ENCODE peak calls at places on chromosome 10, in eight cellular contexts. W is neural progenitor cell; U is left lung; L is mucosa of descending colon; E is CD4-positive, CD25-positive, alpha-beta regulatory T cell; S is psoas muscle; M is stomach; G is lower lobe of right lung. R is an unnamed sample. For H3K9me3, the result is how much of the 10 kb centered on the place peaks cover.

GRCh38 chr10:45376364-45376801 is 2.4 kb downstream of the ALOX5 start:
- DNase-seq in W (no peak), U (no peak), L (no peak), E (no peak), S (no peak), M (no peak), G (no peak), R (no peak)

GRCh38 chr10:59670269-59670668 is 39.4 kb downstream of the SLC16A9 start:
- DNase-seq in W (no peak), U (no peak), L (no peak), E (no peak), S (no peak), M (no peak), G (no peak), R (no peak)

GRCh38 chr10:44878704-44879530 is 32.2 kb upstream of the TMEM72 start:
- DNase-seq in W (peak), U (peak), L (peak), E (peak), S (peak), M (peak), G (peak), R (peak)

GRCh38 chr10:77541247-77541646 is 96.4 kb downstream of the KCNMA1 start:
- DNase-seq in W (no peak), U (no peak), L (no peak), E (no peak), S (no peak), M (no peak), G (no peak), R (no peak)

GRCh38 chr10:9010931-9011670 is 956.6 kb downstream of the GATA3 start:
- DNase-seq in W (no peak), U (no peak), L (no peak), E (no peak), S (no peak), M (no peak), G (no peak), R (no peak)

GRCh38 chr10:72783290-72783689 is 91.3 kb downstream of the MCU start:
- DNase-seq in W (no peak), U (no peak), L (no peak), E (no peak), S (no peak), M (no peak), G (no peak), R (no peak)

GRCh38 chr10:132070724-132071123 is 5.0 kb downstream of the JAKMIP3 start:
- DNase-seq in W (no peak), U (no peak), L (no peak), E (no peak), S (no peak), M (no peak), G (no peak), R (no peak)

GRCh38 chr10:52187521-52188258 is 126.4 kb upstream of the DKK1 start:
- DNase-seq in W (no peak), U (no peak), L (no peak), E (no peak), S (no peak), M (no peak), G (no peak), R (no peak)

GRCh38 chr10:101014966-101015581 is 15.5 kb downstream of the LZTS2 start:
- DNase-seq in W (no peak), U (no peak), L (no peak), E (no peak), S (no peak), M (no peak), G (no peak), R (no peak)

GRCh38 chr10:77297370-77297692 is 340.3 kb downstream of the KCNMA1 start:
- DNase-seq in W (no peak), U (no peak), L (no peak), E (no peak), S (no peak), M (no peak), G (no peak), R (no peak)

GRCh38 chr10:72630144-72630543 is 4.3 kb upstream of the MICU1 start:
- DNase-seq in W (no peak), U (no peak), L (no peak), E (no peak), S (no peak), M (no peak), G (no peak), R (no peak)

GRCh38 chr10:82572686-82573226 is 697.8 kb downstream of the NRG3 start:
- DNase-seq in W (peak), U (no peak), L (no peak), E (no peak), S (no peak), M (no peak), G (no peak), R (no peak)

GRCh38 chr10:48575901-48576300 is 29.0 kb downstream of the ARHGAP22 start:
- DNase-seq in W (no peak), U (no peak), L (no peak), E (no peak), S (no peak), M (no peak), G (no peak), R (no peak)

GRCh38 chr10:51765284-51765971 is 66.0 kb upstream of the CSTF2T start:
- DNase-seq in W (no peak), U (no peak), L (no peak), E (no peak), S (no peak), M (no peak), G (no peak), R (no peak)

GRCh38 chr10:43235070-43235900 is 31.6 kb downstream of the RASGEF1A start:
- DNase-seq in W (no peak), U (peak), L (peak), E (no peak), S (peak), M (no peak), G (peak), R (peak)

GRCh38 chr10:48255722-48256121 is 18.8 kb downstream of the FRMPD2 start:
- DNase-seq in W (no peak), U (no peak), L (no peak), E (no peak), S (no peak), M (no peak), G (no peak), R (no peak)

GRCh38 chr10:47376522-47377220 is 7.4 kb downstream of the ZNF488 start:
- DNase-seq in W (no peak), U (no peak), L (no peak), E (no peak), S (no peak), M (peak), G (no peak), R (no peak)

GRCh38 chr10:89392974-89393373 is 551 bp downstream of the IFIT1 start:
- DNase-seq in W (no peak), U (no peak), L (no peak), E (no peak), S (no peak), M (no peak), G (no peak), R (no peak)

GRCh38 chr10:17029581-17030271 is 99.9 kb downstream of the CUBN start:
- DNase-seq in W (peak), U (peak), L (no peak), E (peak), S (peak), M (peak), G (peak), R (peak)

GRCh38 chr10:60930237-60930636 is 13.7 kb downstream of the RHOBTB1 start:
- DNase-seq in W (no peak), U (no peak), L (no peak), E (no peak), S (no peak), M (no peak), G (no peak), R (no peak)

GRCh38 chr10:80171248-80171660 is 34.1 kb downstream of the ANXA11 start:
- DNase-seq in W (no peak), U (peak), L (peak), E (no peak), S (no peak), M (peak), G (peak), R (no peak)

GRCh38 chr10:13758302-13758701 is 171.5 kb downstream of the PRPF18 start:
- DNase-seq in W (peak), U (no peak), L (no peak), E (no peak), S (no peak), M (no peak), G (no peak), R (no peak)

GRCh38 chr10:92490387-92490786 is 83.5 kb downstream of the IDE start:
- DNase-seq in W (no peak), U (no peak), L (no peak), E (no peak), S (no peak), M (no peak), G (no peak), R (no peak)

GRCh38 chr10:13512564-13512963 is 16.2 kb downstream of the BEND7 start:
- DNase-seq in W (no peak), U (no peak), L (no peak), E (no peak), S (no peak), M (no peak), G (no peak), R (no peak)

DNA sequence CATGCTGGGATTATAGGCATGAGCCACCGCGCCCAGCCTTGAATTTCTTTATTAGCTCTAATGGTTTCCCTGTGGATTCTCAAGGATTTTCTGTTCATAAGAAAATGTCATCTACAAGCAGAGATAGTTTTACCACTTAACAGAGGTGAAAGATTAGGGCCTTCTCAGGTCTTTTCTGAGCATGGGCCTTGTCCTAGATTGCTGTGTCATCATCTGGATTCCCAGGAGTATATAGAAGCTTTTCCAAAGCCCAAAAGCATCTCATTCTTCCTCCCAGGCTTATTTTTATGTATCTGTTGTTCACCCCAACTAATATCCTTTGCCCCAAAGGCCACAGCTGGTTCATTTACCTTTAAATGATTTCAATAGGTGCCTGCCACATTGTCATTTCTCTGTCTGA is 13.7 kb upstream of the ZNF248 start:
- DNase-seq in W (no peak), U (no peak), L (no peak), E (no peak), S (no peak), M (no peak), G (no peak), R (no peak)
- H3K9me3 ChIP-seq in W (under half), U (under half), L (under half), E (under half), S (under half), M (under half), G (under half), R (under half)

DNA sequence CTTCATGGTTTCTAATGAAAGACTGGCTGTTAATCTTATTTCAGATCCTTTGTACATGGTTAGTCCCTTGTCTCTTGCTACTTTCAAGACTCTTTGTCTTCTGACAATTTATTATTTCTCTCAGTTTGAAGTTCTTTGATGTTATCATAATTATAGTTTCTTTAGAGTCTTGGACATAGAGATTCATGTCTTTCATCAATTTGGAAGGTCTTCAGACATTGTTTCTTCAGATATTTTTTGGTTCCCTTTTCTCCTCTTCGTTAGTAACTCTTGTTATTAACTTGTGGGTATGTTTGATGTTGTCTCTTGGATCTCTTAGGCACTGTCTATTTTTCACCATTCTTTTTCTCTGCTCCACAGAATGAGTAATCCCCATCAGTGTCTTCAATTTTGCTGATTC is 8.8 kb downstream of the ZNF37A start:
- DNase-seq in W (no peak), U (no peak), L (no peak), E (no peak), S (no peak), M (no peak), G (no peak), R (no peak)
- H3K9me3 ChIP-seq in W (under half), U (half or more), L (half or more), E (half or more), S (half or more), M (half or more), G (half or more), R (under half)

GRCh38 chr10:37619336-37619735 is 238.1 kb downstream of the ZNF248 start:
- DNase-seq in W (no peak), U (no peak), L (no peak), E (no peak), S (peak), M (no peak), G (no peak), R (no peak)
- H3K9me3 ChIP-seq in W (under half), U (under half), L (half or more), E (under half), S (under half), M (under half), G (under half), R (under half)

GRCh38 chr10:21760332-21760731 is 226.3 kb downstream of the MLLT10 start:
- DNase-seq in W (no peak), U (no peak), L (no peak), E (no peak), S (no peak), M (no peak), G (no peak), R (no peak)
- H3K9me3 ChIP-seq in W (under half), U (under half), L (under half), E (under half), S (under half), M (under half), G (under half), R (under half)

GRCh38 chr10:102412293-102412692 is 6.3 kb downstream of the PSD start:
- DNase-seq in W (no peak), U (no peak), L (no peak), E (no peak), S (no peak), M (no peak), G (no peak), R (no peak)
- H3K9me3 ChIP-seq in W (under half), U (under half), L (under half), E (under half), S (under half), M (under half), G (under half), R (under half)

GRCh38 chr10:18563003-18563726 is 88.2 kb downstream of the NSUN6 start:
- DNase-seq in W (no peak), U (no peak), L (no peak), E (no peak), S (no peak), M (no peak), G (no peak), R (no peak)

GRCh38 chr10:18565006-18565405 is 86.4 kb downstream of the NSUN6 start:
- DNase-seq in W (no peak), U (no peak), L (no peak), E (no peak), S (no peak), M (no peak), G (no peak), R (no peak)

GRCh38 chr10:18557960-18558359 is 93.4 kb downstream of the NSUN6 start:
- DNase-seq in W (no peak), U (no peak), L (no peak), E (no peak), S (no peak), M (no peak), G (no peak), R (no peak)

GRCh38 chr10:18566177-18566576 is 85.2 kb downstream of the NSUN6 start:
- DNase-seq in W (peak), U (no peak), L (no peak), E (no peak), S (no peak), M (no peak), G (no peak), R (no peak)

DNA sequence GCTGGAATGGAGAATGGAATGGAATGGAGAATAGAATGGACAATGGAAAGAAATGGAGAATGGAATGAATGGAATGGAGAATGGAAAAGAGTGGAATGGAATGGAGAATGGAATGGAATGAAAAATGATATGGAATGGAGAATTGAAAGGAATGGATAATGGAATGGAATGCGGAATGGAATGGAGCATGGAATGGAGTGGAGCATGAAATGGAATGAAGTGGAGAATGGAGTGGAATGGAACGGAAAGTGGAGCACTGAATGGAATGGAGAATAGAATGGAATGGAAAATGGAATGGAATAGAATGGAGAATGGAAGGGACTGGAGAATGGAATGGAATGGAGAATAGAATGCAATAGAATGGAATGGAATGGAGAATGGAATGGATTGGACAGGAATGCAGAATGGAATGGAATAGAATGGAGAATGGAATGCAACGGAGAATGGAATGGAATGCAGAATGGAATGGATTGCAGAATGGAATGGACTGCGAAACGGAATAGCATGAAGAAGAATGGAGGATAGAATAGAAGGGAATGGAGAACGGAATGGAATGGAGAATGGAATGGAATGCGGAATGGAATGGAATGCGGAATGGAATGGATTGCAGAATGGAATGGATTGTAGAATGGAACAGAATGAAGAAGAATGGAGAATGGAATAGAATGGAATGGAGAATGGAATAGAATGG is 89.4 kb downstream of the NSUN6 start:
- DNase-seq in W (peak), U (no peak), L (no peak), E (no peak), S (no peak), M (no peak), G (no peak), R (no peak)
- H3K9me3 ChIP-seq in W (under half), U (half or more), L (under half), E (under half), S (under half), M (under half), G (under half), R (under half)

DNA sequence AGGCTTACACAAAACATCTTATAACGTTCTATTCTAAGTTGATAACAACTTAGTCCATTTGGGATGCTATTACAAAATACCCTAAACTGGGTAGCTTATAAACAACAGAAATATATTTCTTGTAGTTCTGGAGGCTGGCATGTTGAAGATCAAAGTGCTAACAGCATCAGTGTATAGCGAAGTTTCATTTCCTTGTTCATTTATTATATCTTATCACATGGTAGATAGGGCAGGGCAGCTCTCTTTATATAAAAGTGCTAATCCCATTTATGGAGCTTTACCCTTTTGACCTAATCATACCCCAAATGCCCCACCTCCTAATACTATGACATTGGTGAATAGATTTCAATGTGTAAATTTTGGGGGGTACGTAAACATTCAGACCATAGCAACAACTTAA is 6.3 kb downstream of the CASP7 start:
- DNase-seq in W (no peak), U (no peak), L (no peak), E (no peak), S (no peak), M (no peak), G (no peak), R (no peak)
- H3K9me3 ChIP-seq in W (under half), U (under half), L (under half), E (under half), S (under half), M (under half), G (under half), R (under half)

GRCh38 chr10:69643779-69644657 is 14.0 kb downstream of the FAM241B start:
- DNase-seq in W (no peak), U (no peak), L (no peak), E (no peak), S (no peak), M (no peak), G (no peak), R (no peak)
- H3K9me3 ChIP-seq in W (under half), U (under half), L (under half), E (under half), S (under half), M (under half), G (under half), R (under half)

GRCh38 chr10:35446439-35446838 is 110.1 kb downstream of the CCNY start:
- DNase-seq in W (no peak), U (no peak), L (no peak), E (no peak), S (no peak), M (no peak), G (no peak), R (no peak)

GRCh38 chr10:35442592-35442991 is 106.3 kb downstream of the CCNY start:
- DNase-seq in W (no peak), U (no peak), L (no peak), E (no peak), S (no peak), M (no peak), G (no peak), R (no peak)

GRCh38 chr10:35443858-35444257 is 107.5 kb downstream of the CCNY start:
- DNase-seq in W (no peak), U (no peak), L (no peak), E (no peak), S (no peak), M (no peak), G (no peak), R (no peak)

GRCh38 chr10:35447693-35448407 is 111.5 kb downstream of the CCNY start:
- DNase-seq in W (peak), U (peak), L (no peak), E (peak), S (no peak), M (peak), G (no peak), R (peak)

GRCh38 chr10:35445150-35445884 is 109.0 kb downstream of the CCNY start:
- DNase-seq in W (no peak), U (no peak), L (no peak), E (no peak), S (no peak), M (no peak), G (no peak), R (no peak)
- H3K9me3 ChIP-seq in W (under half), U (under half), L (under half), E (under half), S (under half), M (under half), G (under half), R (under half)

DNA sequence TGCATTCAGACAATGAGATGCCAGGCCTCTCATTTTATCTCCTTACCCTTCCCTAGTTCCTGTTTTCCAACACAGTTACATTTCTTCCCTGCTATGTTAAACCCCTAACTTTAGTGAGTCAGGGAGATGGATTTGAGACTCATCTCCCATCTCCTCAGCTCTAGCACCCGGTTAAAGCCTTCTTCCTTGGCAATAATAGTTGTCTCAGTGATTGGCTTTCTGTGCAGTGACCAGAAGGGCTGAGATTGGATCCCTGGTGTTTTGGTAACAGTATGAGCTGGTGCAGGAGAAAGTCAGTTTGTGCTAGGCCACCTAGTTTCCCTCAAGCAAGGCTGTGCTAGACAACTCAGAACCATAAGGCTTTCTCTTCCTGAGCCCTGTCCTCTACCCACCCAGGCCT is 212.5 kb downstream of the SORCS1 start:
- DNase-seq in W (no peak), U (no peak), L (no peak), E (no peak), S (no peak), M (no peak), G (no peak), R (no peak)
- H3K9me3 ChIP-seq in W (under half), U (under half), L (under half), E (under half), S (under half), M (under half), G (under half), R (under half)